ENCODE peak calls at places on chromosomes 3 and 15, in nine cellular contexts. U, L, R, M, K, Q, V, X and P are unnamed samples.

GRCh38 chr3:141553055-141553454 is 66.2 kb downstream of the RASA2 start:
- DNase-seq in U (no peak), L (no peak), R (peak), M (no peak), K (no peak), Q (no peak), V (no peak), X (no peak), P (no peak)

GRCh38 chr3:109835958-109836357 is 498.6 kb upstream of the DPPA4 start:
- DNase-seq in U (no peak), L (no peak), R (no peak), M (no peak), K (no peak), Q (no peak), V (no peak), X (no peak), P (no peak)

GRCh38 chr3:36695769-36696137 is 68.6 kb downstream of the DCLK3 start:
- DNase-seq in U (no peak), L (no peak), R (peak), M (peak), K (no peak), Q (peak), V (peak), X (no peak), P (peak)

GRCh38 chr3:158522737-158523136 is 48.3 kb upstream of the MLF1 start:
- DNase-seq in U (no peak), L (no peak), R (peak), M (peak), K (no peak), Q (peak), V (no peak), X (no peak), P (peak)

GRCh38 chr15:25171856-25172687 is 217.3 kb downstream of the SNRPN start:
- DNase-seq in U (no peak), L (no peak), R (no peak), M (no peak), K (no peak), Q (no peak), V (no peak), X (no peak), P (no peak)

GRCh38 chr3:32310918-32311839 is 72.7 kb downstream of the CMTM8 start:
- DNase-seq in U (no peak), L (peak), R (no peak), M (peak), K (no peak), Q (no peak), V (no peak), X (no peak), P (no peak)

GRCh38 chr3:168250415-168250861 is 154.7 kb upstream of the GOLIM4 start:
- DNase-seq in U (no peak), L (no peak), R (peak), M (no peak), K (no peak), Q (peak), V (no peak), X (no peak), P (no peak)

GRCh38 chr15:74920472-74920871 is 13.8 kb upstream of the FAM219B start:
- DNase-seq in U (no peak), L (no peak), R (no peak), M (peak), K (no peak), Q (no peak), V (no peak), X (no peak), P (no peak)

GRCh38 chr3:121126378-121127035 is 218.5 kb downstream of the STXBP5L start:
- DNase-seq in U (no peak), L (no peak), R (no peak), M (no peak), K (no peak), Q (no peak), V (no peak), X (no peak), P (no peak)

GRCh38 chr3:122350814-122351418 is 25.9 kb downstream of the CSTA start:
- DNase-seq in U (no peak), L (no peak), R (peak), M (no peak), K (peak), Q (no peak), V (peak), X (no peak), P (peak)

GRCh38 chr15:25514522-25514921 is 75.7 kb upstream of the UBE3A start:
- DNase-seq in U (no peak), L (no peak), R (no peak), M (no peak), K (no peak), Q (no peak), V (no peak), X (no peak), P (no peak)

GRCh38 chr15:31338879-31339557 is 12.4 kb downstream of the KLF13 start:
- DNase-seq in U (no peak), L (peak), R (peak), M (peak), K (peak), Q (no peak), V (no peak), X (no peak), P (peak)

GRCh38 chr3:14151471-14152083 is 26.7 kb downstream of the TMEM43 start:
- DNase-seq in U (no peak), L (no peak), R (no peak), M (no peak), K (no peak), Q (no peak), V (no peak), X (no peak), P (no peak)